ENCODE peak calls at places on chromosome 11, in six cellular contexts. Y, J, C, E, O and G are unnamed samples.

GRCh38 chr11:2091112-2091746 is 48.0 kb downstream of the IGF2 start:
- DNase-seq in O (no peak), Y (no peak), J (no peak), C (no peak), E (peak), G (no peak)

GRCh38 chr11:69295995-69296889 is 2.3 kb downstream of the MYEOV start:
- DNase-seq in O (peak), J (no peak), C (no peak), E (peak), Y (no peak), G (peak)

GRCh38 chr11:61609970-61610347 is 29.1 kb upstream of the SYT7 start:
- DNase-seq in J (no peak), O (no peak), C (no peak), Y (peak), E (no peak), G (peak)

GRCh38 chr11:21636561-21636960 is 556.3 kb upstream of the ANO5 start:
- DNase-seq in O (no peak), J (no peak), Y (no peak), E (no peak), C (no peak), G (no peak)

GRCh38 chr11:19055016-19055415 is 5.5 kb downstream of the MRGPRX2 start:
- DNase-seq in J (peak), O (peak), C (no peak), E (no peak), Y (no peak), G (no peak)

GRCh38 chr11:16606784-16607674 is 131.4 kb upstream of the C11orf58 start:
- DNase-seq in C (peak), O (no peak), E (peak), Y (no peak), J (no peak), G (peak)

GRCh38 chr11:131217313-131218297 is 152.8 kb upstream of the NTM start:
- DNase-seq in E (no peak), C (no peak), J (no peak), O (peak), Y (no peak), G (no peak)

GRCh38 chr11:58922475-58922874 is 16.8 kb upstream of the GLYATL1 start:
- DNase-seq in O (no peak), C (no peak), Y (no peak), E (no peak), J (no peak), G (no peak)

GRCh38 chr11:69074786-69075185 is 26.1 kb downstream of the TPCN2 start:
- DNase-seq in E (no peak), C (no peak), J (no peak), O (no peak), Y (no peak), G (no peak)

GRCh38 chr11:129320485-129320884 is 55.2 kb upstream of the BARX2 start:
- DNase-seq in E (no peak), J (no peak), Y (no peak), C (no peak), O (peak), G (no peak)

GRCh38 chr11:117197516-117198456 is 1.4 kb upstream of the TAGLN start:
- DNase-seq in C (peak), Y (no peak), E (peak), J (no peak), O (no peak), G (no peak)

GRCh38 chr11:121329786-121330395 is 37.3 kb downstream of the SC5D start:
- DNase-seq in J (no peak), Y (no peak), O (no peak), C (no peak), E (no peak), G (peak)